ENCODE peak calls at places on chromosome 5, in seven cellular contexts. One of them, this sample, is unnamed. For H3K4me1, the result is how much of the 10 kb centered on the place peaks cover.

GRCh38 chr5:12250454-12250853 is 346.2 kb upstream of the CTNND2 start:
- DNase-seq in right cardiac atrium: no peak
- DNase-seq in vagina: no peak
- DNase-seq in NT2/D1: no peak
- DNase-seq in A549: no peak
- DNase-seq in adipocyte: no peak
- DNase-seq in cardiac muscle cell: no peak
- DNase-seq in this sample: no peak

GRCh38 chr5:80346055-80346454 is 26.3 kb downstream of the SPZ1 start:
- DNase-seq in right cardiac atrium: no peak
- DNase-seq in vagina: no peak
- DNase-seq in NT2/D1: peak
- DNase-seq in A549: peak
- DNase-seq in adipocyte: peak
- DNase-seq in cardiac muscle cell: peak
- DNase-seq in this sample: peak

GRCh38 chr5:84885479-84886258 is 501.0 kb upstream of the EDIL3 start:
- DNase-seq in right cardiac atrium: peak
- DNase-seq in vagina: no peak
- DNase-seq in NT2/D1: no peak
- DNase-seq in A549: no peak
- DNase-seq in adipocyte: peak
- DNase-seq in cardiac muscle cell: peak
- DNase-seq in this sample: no peak

GRCh38 chr5:77390795-77391194 is 101.3 kb downstream of the WDR41 start:
- DNase-seq in right cardiac atrium: no peak
- DNase-seq in vagina: no peak
- DNase-seq in NT2/D1: no peak
- DNase-seq in A549: no peak
- DNase-seq in adipocyte: no peak
- DNase-seq in cardiac muscle cell: peak
- DNase-seq in this sample: no peak

GRCh38 chr5:122170630-122171029 is 41.3 kb downstream of the ZNF474 start:
- DNase-seq in right cardiac atrium: no peak
- DNase-seq in vagina: no peak
- DNase-seq in NT2/D1: peak
- DNase-seq in A549: no peak
- DNase-seq in adipocyte: no peak
- DNase-seq in cardiac muscle cell: peak
- DNase-seq in this sample: no peak

GRCh38 chr5:151081426-151082273 is 816 bp upstream of the TNIP1 start:
- DNase-seq in right cardiac atrium: no peak
- DNase-seq in vagina: no peak
- DNase-seq in NT2/D1: no peak
- DNase-seq in A549: no peak
- DNase-seq in adipocyte: peak
- DNase-seq in cardiac muscle cell: peak
- DNase-seq in this sample: no peak

GRCh38 chr5:146647656-146648199 is 131.7 kb upstream of the GPR151 start:
- DNase-seq in right cardiac atrium: no peak
- DNase-seq in vagina: no peak
- DNase-seq in NT2/D1: no peak
- DNase-seq in A549: no peak
- DNase-seq in adipocyte: peak
- DNase-seq in cardiac muscle cell: no peak
- DNase-seq in this sample: no peak

GRCh38 chr5:13648822-13649221 is 295.7 kb downstream of the DNAH5 start:
- DNase-seq in right cardiac atrium: no peak
- DNase-seq in vagina: no peak
- DNase-seq in NT2/D1: no peak
- DNase-seq in A549: no peak
- DNase-seq in adipocyte: no peak
- DNase-seq in cardiac muscle cell: no peak
- DNase-seq in this sample: no peak

GRCh38 chr5:160467555-160468418 is 46.1 kb downstream of the PTTG1 start:
- DNase-seq in right cardiac atrium: peak
- DNase-seq in vagina: no peak
- DNase-seq in NT2/D1: no peak
- DNase-seq in A549: peak
- DNase-seq in adipocyte: peak
- DNase-seq in cardiac muscle cell: peak
- DNase-seq in this sample: peak

GRCh38 chr5:166992874-166993722 is 1298.3 kb upstream of the WWC1 start:
- DNase-seq in right cardiac atrium: no peak
- DNase-seq in vagina: no peak
- DNase-seq in NT2/D1: no peak
- DNase-seq in A549: no peak
- DNase-seq in adipocyte: no peak
- DNase-seq in cardiac muscle cell: peak
- DNase-seq in this sample: no peak

GRCh38 chr5:91381134-91381773 is 1.9 kb downstream of the ARRDC3 start:
- DNase-seq in right cardiac atrium: no peak
- DNase-seq in vagina: no peak
- DNase-seq in NT2/D1: no peak
- DNase-seq in A549: no peak
- DNase-seq in adipocyte: no peak
- DNase-seq in cardiac muscle cell: no peak
- DNase-seq in this sample: no peak

GRCh38 chr5:116938488-116938887 is 363.9 kb upstream of the SEMA6A start:
- DNase-seq in right cardiac atrium: no peak
- DNase-seq in vagina: no peak
- DNase-seq in NT2/D1: peak
- DNase-seq in A549: no peak
- DNase-seq in adipocyte: no peak
- DNase-seq in cardiac muscle cell: no peak
- DNase-seq in this sample: peak

DNA sequence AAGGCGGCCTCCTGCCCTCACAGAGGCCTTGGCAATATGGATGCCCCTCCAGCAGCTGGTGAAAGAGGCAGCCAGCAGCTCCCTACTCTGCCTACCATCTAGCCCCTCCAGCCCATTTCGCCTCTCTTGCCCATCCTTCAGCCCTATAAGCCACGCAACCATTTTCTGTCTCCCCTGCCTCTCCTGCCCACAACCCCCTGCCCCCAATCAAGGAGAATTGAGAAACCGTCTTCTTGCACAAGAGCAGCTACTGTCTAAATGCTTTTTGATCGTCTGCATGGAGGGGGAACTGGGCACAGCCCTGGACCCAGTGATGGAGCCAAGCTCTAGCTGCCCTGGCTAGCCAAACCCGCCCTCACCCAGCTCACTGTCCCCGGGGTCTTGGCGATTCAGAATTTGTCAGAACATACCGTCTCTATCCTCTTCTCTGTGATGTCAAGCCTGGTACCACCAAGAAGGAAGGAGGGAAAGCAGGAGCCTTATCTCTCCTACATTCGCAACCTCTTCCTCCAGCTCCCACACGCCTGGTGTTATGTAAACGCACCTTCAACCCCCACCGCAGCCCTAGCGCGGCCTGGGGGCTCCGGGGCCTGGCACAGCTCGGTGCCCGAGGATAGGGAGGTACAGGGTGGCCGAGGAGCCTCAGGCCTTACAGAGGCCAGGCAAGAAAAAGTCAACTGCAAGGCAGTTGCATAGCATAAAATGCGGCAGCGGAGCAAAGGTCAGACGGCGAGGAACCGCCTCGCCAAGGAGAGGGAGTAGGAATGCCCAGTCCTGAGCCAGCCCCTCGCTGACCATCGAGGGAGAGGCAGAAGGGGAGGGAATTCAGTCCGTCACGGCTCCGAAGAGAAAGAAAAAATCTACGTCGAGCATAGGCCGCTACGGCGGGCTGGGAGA is 1.1 kb downstream of the SPRY4 start:
- DNase-seq in right cardiac atrium: peak
- DNase-seq in vagina: no peak
- DNase-seq in NT2/D1: no peak
- DNase-seq in A549: peak
- DNase-seq in adipocyte: peak
- DNase-seq in cardiac muscle cell: peak
- DNase-seq in this sample: peak
- H3K4me1 ChIP-seq in right cardiac atrium: under half
- H3K4me1 ChIP-seq in vagina: half or more
- H3K4me1 ChIP-seq in NT2/D1: under half
- H3K4me1 ChIP-seq in A549: half or more
- H3K4me1 ChIP-seq in adipocyte: half or more
- H3K4me1 ChIP-seq in cardiac muscle cell: under half
- H3K4me1 ChIP-seq in this sample: under half

GRCh38 chr5:100779669-100780375 is 123.3 kb downstream of the ST8SIA4 start:
- DNase-seq in right cardiac atrium: no peak
- DNase-seq in vagina: no peak
- DNase-seq in NT2/D1: no peak
- DNase-seq in A549: no peak
- DNase-seq in adipocyte: no peak
- DNase-seq in cardiac muscle cell: no peak
- DNase-seq in this sample: no peak
- H3K4me3 ChIP-seq in right cardiac atrium: no peak
- H3K4me3 ChIP-seq in vagina: no peak
- H3K4me3 ChIP-seq in NT2/D1: no peak
- H3K4me3 ChIP-seq in A549: no peak
- H3K4me3 ChIP-seq in adipocyte: no peak
- H3K4me3 ChIP-seq in cardiac muscle cell: no peak
- H3K4me3 ChIP-seq in this sample: no peak

GRCh38 chr5:140232731-140233130 is 57.7 kb downstream of the CYSTM1 start:
- DNase-seq in right cardiac atrium: no peak
- DNase-seq in vagina: no peak
- DNase-seq in NT2/D1: no peak
- DNase-seq in A549: no peak
- DNase-seq in adipocyte: no peak
- DNase-seq in cardiac muscle cell: no peak
- DNase-seq in this sample: no peak
- H3K4me1 ChIP-seq in right cardiac atrium: under half
- H3K4me1 ChIP-seq in vagina: under half
- H3K4me1 ChIP-seq in NT2/D1: under half
- H3K4me1 ChIP-seq in A549: under half
- H3K4me1 ChIP-seq in adipocyte: under half
- H3K4me1 ChIP-seq in cardiac muscle cell: under half
- H3K4me1 ChIP-seq in this sample: under half

DNA sequence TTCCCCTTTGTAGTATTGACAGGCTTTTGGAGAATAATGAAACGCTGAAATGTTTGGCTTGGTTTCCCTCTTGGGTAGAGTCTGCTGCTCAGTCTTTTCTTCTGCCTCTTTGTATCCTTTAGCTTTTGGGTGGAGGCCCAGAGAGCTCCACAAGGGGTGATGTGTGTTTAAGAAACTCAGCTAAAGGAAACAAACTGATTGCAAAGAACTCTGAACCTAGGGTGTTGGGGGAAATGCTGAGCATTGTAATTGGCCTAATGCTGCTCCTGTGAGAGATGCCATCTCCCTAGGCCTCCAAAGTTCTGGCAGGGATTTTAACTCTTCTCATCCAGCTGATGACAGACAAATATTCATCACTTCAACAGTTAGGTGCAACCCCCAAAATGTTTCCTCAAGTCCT is 30.7 kb upstream of the ZSWIM6 start:
- DNase-seq in right cardiac atrium: no peak
- DNase-seq in vagina: no peak
- DNase-seq in NT2/D1: no peak
- DNase-seq in A549: no peak
- DNase-seq in adipocyte: peak
- DNase-seq in cardiac muscle cell: peak
- DNase-seq in this sample: no peak
- H3K4me3 ChIP-seq in right cardiac atrium: no peak
- H3K4me3 ChIP-seq in vagina: no peak
- H3K4me3 ChIP-seq in NT2/D1: no peak
- H3K4me3 ChIP-seq in A549: peak
- H3K4me3 ChIP-seq in adipocyte: peak
- H3K4me3 ChIP-seq in cardiac muscle cell: no peak
- H3K4me3 ChIP-seq in this sample: no peak

GRCh38 chr5:77546-77945 is 14.4 kb upstream of the PLEKHG4B start:
- DNase-seq in right cardiac atrium: no peak
- DNase-seq in vagina: no peak
- DNase-seq in NT2/D1: no peak
- DNase-seq in A549: no peak
- DNase-seq in adipocyte: no peak
- DNase-seq in cardiac muscle cell: no peak
- DNase-seq in this sample: no peak
- H3K4me1 ChIP-seq in right cardiac atrium: under half
- H3K4me1 ChIP-seq in vagina: under half
- H3K4me1 ChIP-seq in NT2/D1: under half
- H3K4me1 ChIP-seq in A549: under half
- H3K4me1 ChIP-seq in adipocyte: under half
- H3K4me1 ChIP-seq in cardiac muscle cell: under half
- H3K4me1 ChIP-seq in this sample: under half

DNA sequence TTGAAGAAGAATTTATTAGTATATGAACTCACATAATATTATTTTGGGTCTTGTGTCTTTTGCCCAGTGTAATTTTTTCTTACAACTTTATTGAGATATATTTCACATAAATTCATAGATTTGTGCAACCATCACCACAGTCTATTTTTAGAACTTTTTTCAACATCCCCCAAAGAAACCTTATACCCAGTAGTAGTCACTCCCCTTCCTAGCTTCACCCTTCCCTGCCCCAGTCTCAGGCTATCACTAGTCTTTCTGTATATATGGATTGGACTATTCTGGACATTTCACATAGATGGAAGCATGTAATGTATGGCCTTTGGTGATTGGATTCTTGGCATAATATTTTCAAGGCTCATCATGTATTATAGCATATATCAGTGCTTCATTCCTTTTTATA is 67.8 kb downstream of the MAN2A1 start:
- DNase-seq in right cardiac atrium: no peak
- DNase-seq in vagina: no peak
- DNase-seq in NT2/D1: no peak
- DNase-seq in A549: no peak
- DNase-seq in adipocyte: no peak
- DNase-seq in cardiac muscle cell: no peak
- DNase-seq in this sample: no peak
- H3K4me3 ChIP-seq in right cardiac atrium: no peak
- H3K4me3 ChIP-seq in vagina: no peak
- H3K4me3 ChIP-seq in NT2/D1: no peak
- H3K4me3 ChIP-seq in A549: no peak
- H3K4me3 ChIP-seq in adipocyte: no peak
- H3K4me3 ChIP-seq in cardiac muscle cell: no peak
- H3K4me3 ChIP-seq in this sample: no peak

DNA sequence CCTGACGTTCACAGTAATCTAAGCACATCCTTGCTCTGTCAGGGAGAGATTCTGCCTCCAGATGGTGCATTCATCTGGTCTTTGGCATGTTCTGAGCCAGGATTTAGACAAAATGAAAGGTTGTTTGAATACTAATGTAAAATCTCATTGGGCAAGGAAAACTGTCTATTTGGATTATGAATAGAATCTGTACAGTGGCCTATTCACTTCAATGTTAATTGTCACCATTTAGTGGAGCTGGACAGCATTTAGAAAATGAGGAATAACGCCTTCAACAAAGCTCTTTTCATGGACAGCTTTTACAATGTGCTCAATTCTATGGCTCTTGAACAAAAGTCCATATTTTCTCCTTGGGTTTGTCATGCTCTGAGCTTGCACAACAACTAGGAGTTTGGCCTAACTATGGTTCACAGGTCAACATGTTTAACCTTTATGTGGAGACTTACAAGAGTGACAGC is 28.9 kb downstream of the ARHGEF28 start:
- DNase-seq in right cardiac atrium: no peak
- DNase-seq in vagina: no peak
- DNase-seq in NT2/D1: no peak
- DNase-seq in A549: no peak
- DNase-seq in adipocyte: no peak
- DNase-seq in cardiac muscle cell: no peak
- DNase-seq in this sample: no peak
- H3K4me1 ChIP-seq in right cardiac atrium: under half
- H3K4me1 ChIP-seq in vagina: under half
- H3K4me1 ChIP-seq in NT2/D1: under half
- H3K4me1 ChIP-seq in A549: under half
- H3K4me1 ChIP-seq in adipocyte: under half
- H3K4me1 ChIP-seq in cardiac muscle cell: under half
- H3K4me1 ChIP-seq in this sample: under half

GRCh38 chr5:75511435-75512382 is at the start of the genes CERT1 and POLK:
- DNase-seq in right cardiac atrium: peak
- DNase-seq in vagina: peak
- DNase-seq in NT2/D1: peak
- DNase-seq in A549: peak
- DNase-seq in adipocyte: peak
- DNase-seq in cardiac muscle cell: peak
- DNase-seq in this sample: peak
- H3K4me3 ChIP-seq in right cardiac atrium: peak
- H3K4me3 ChIP-seq in vagina: peak
- H3K4me3 ChIP-seq in NT2/D1: peak
- H3K4me3 ChIP-seq in A549: peak
- H3K4me3 ChIP-seq in adipocyte: peak
- H3K4me3 ChIP-seq in cardiac muscle cell: peak
- H3K4me3 ChIP-seq in this sample: peak

This sample was measured in SJCRH30.